ENCODE peak calls at places on chromosome 18, in four cellular contexts. F, I, A and V are unnamed samples.

GRCh38 chr18:32468147-32468845 is 2.4 kb downstream of the GAREM1 start:
- DNase-seq in F (no peak), I (no peak), A (no peak), V (no peak)

GRCh38 chr18:63783394-63783793 is 8.2 kb downstream of the SERPINB7 start:
- DNase-seq in A (no peak), I (no peak), F (no peak), V (no peak)

GRCh38 chr18:55582325-55582724 is 5.7 kb downstream of the TCF4 start:
- DNase-seq in A (no peak), F (no peak), I (no peak), V (no peak)

GRCh38 chr18:70333757-70334156 is 44.9 kb downstream of the SOCS6 start:
- DNase-seq in A (no peak), F (no peak), I (no peak), V (no peak)

GRCh38 chr18:48940854-48941531 is 9.8 kb downstream of the SMAD7 start:
- DNase-seq in I (no peak), F (peak; percentile 67), A (no peak), V (no peak)

GRCh38 chr18:32351014-32351413 is 119.7 kb downstream of the GAREM1 start:
- DNase-seq in I (no peak), A (no peak), F (no peak), V (no peak)

GRCh38 chr18:28183418-28184078 is 6.6 kb upstream of the CDH2 start:
- DNase-seq in I (no peak), A (no peak), F (no peak), V (no peak)

GRCh38 chr18:58218111-58218510 is 174.1 kb downstream of the NEDD4L start:
- DNase-seq in A (no peak), F (no peak), I (no peak), V (no peak)

GRCh38 chr18:74299746-74300145 is 8.0 kb upstream of the CYB5A start:
- DNase-seq in F (no peak), I (no peak), A (no peak), V (no peak)

GRCh38 chr18:36627616-36628015 is 201.2 kb downstream of the TPGS2 start:
- DNase-seq in F (no peak), I (no peak), A (no peak), V (no peak)
- H3K4me1 ChIP-seq in F (no peaks in the 10 kb centered on the region), I (peaks cover 41% of the 10 kb centered on the region), A (no peaks in the 10 kb centered on the region), V (peaks cover 15% of the 10 kb centered on the region)

GRCh38 chr18:79733135-79733609 is 53.6 kb downstream of the CTDP1 start:
- DNase-seq in I (no peak), A (peak; percentile 75), F (no peak), V (no peak)

GRCh38 chr18:79735071-79735980 is 55.7 kb downstream of the CTDP1 start:
- DNase-seq in F (no peak), I (no peak), A (peak; percentile 77), V (no peak)

GRCh38 chr18:79732721-79733025 is 53.1 kb downstream of the CTDP1 start:
- DNase-seq in A (no peak), I (no peak), F (no peak), V (no peak)

GRCh38 chr18:79736230-79736629 is 56.6 kb downstream of the CTDP1 start:
- DNase-seq in F (no peak), I (no peak), A (peak; percentile 78), V (no peak)

GRCh38 chr18:79733996-79734770 is 54.6 kb downstream of the CTDP1 start:
- DNase-seq in I (no peak), F (no peak), A (peak; percentile 75), V (no peak)
- H3K36me3 ChIP-seq in I (peaks cover 98% of the 10 kb centered on the region), F (peaks cover 13% of the 10 kb centered on the region), A (peaks cover 40% of the 10 kb centered on the region), V (peaks cover 77% of the 10 kb centered on the region)

GRCh38 chr18:3665780-3666525 is 216.0 kb downstream of the TGIF1 start:
- DNase-seq in A (no peak), I (peak; percentile 77), F (peak; percentile 88), V (peak; percentile 73)
- H3K4me3 ChIP-seq in A (peak overlapping the region; percentile 10), I (peak overlapping the region; percentile 40), F (no peak overlapping the region), V (peak overlapping the region; percentile 49)

GRCh38 chr18:8807502-8807833 is 102.1 kb downstream of the MTCL1 start:
- DNase-seq in I (no peak), A (no peak), F (no peak), V (no peak)
- H3K4me1 ChIP-seq in I (no peaks in the 10 kb centered on the region), A (no peaks in the 10 kb centered on the region), F (no peaks in the 10 kb centered on the region), V (no peaks in the 10 kb centered on the region)

DNA sequence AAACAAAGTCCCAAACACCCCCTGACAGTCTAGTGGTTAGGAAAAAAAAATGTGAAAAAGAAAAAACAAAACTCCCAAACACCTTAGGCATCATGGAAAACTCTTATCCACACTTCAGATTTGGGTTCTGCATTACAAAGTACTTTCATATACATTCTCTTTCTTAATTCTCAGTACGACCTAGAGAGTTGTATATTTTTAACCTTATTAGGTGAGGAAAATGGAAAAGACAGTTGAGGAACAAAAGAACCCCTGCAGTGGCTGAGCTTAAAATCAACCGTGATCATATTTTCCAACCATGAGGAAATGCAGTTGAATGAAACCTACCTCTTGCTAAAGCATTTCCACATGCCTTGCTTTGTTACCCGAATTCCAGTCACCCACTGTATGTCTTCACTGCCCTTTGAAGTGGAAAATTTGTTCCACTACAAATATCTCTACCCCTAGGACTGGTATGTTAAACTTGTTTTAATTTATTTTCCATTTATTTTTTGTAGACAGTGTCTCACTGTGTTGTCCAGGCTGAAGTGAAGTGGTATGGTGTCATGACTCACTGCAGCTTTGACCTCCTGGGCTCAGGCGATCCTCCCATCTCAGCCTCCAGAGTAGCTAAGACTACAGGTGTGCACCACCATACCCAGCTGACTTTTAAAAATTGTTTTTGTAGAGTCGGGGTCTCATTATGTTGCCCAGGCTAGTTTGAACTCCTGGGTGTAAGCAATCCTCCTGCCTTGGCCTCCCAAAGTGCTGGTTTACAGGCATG is 56.9 kb upstream of the LPIN2 start:
- DNase-seq in F (no peak), A (no peak), I (no peak), V (no peak)
- H3K36me3 ChIP-seq in F (no peaks in the 10 kb centered on the region), A (no peaks in the 10 kb centered on the region), I (peaks cover 6% of the 10 kb centered on the region), V (no peaks in the 10 kb centered on the region)

GRCh38 chr18:25798026-25798537 is 292.3 kb downstream of the SS18 start:
- DNase-seq in F (no peak), I (no peak), A (no peak), V (no peak)

GRCh38 chr18:25799221-25799620 is 291.2 kb downstream of the SS18 start:
- DNase-seq in A (no peak), F (no peak), I (no peak), V (no peak)

GRCh38 chr18:25795178-25795577 is 295.2 kb downstream of the SS18 start:
- DNase-seq in I (no peak), F (no peak), A (no peak), V (no peak)
- H3K4me3 ChIP-seq in I (no peak overlapping the region), F (no peak overlapping the region), A (no peak overlapping the region), V (no peak overlapping the region)

GRCh38 chr18:12699747-12700146 is 2.8 kb downstream of the CEP76 start:
- DNase-seq in A (no peak), F (no peak), I (no peak), V (no peak)

GRCh38 chr18:12701161-12701560 is 1.4 kb downstream of the CEP76 start:
- DNase-seq in I (no peak), A (no peak), F (no peak), V (no peak)

GRCh38 chr18:12703714-12704113 is 872 bp downstream of the PSMG2 start:
- DNase-seq in A (no peak), F (no peak), I (no peak), V (no peak)

GRCh38 chr18:12703096-12703567 is 290 bp downstream of the PSMG2 start:
- DNase-seq in I (no peak), F (no peak), A (no peak), V (no peak)

GRCh38 chr18:12702221-12703095 is at the start of the genes CEP76 and PSMG2:
- DNase-seq in F (peak; percentile 89), I (peak; percentile 94), A (peak; percentile 98), V (peak; percentile 98)
- H3K4me1 ChIP-seq in F (peaks cover 7% of the 10 kb centered on the region), I (peaks cover 27% of the 10 kb centered on the region), A (peaks cover 41% of the 10 kb centered on the region), V (peaks cover 28% of the 10 kb centered on the region)

DNA sequence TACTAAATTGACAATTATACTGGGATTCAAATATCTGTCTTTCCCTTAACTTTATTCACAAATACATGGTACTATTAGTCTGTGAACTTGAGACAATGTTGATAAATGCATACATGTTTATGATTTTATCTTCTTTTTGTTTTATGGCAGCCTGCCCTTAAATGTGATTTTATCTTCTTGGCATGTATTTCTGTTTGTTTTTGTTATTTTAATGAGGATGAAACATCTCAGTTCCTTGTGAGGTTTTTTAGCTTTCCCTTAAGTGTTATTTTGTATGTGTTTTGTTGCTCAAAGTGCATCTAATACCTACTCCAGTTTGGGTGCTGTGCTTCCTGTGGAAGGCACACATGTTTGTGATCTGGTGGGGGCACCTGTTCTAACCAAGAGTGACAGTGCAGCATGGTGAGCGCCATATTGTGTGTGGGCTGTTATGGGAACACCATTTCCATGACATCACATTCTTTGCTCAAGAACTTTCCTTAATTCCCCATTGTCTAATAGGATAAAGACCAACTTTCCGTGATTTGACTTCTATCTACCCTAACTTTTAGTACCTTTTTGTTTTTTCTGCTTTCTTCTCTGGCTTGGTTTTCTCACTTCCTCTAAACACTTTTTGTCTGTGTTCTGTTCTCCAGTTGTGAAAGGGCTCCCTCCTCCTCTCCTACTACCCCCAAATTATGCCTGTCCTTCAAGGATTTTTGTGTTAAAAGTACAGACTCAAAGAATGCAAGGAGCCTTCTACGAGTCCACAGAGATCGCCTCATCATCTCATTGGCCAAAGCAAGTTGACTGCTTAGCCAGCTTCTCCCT is 162.1 kb upstream of the TTC39C start:
- DNase-seq in I (no peak), A (no peak), F (no peak), V (no peak)
- H3K36me3 ChIP-seq in I (no peaks in the 10 kb centered on the region), A (no peaks in the 10 kb centered on the region), F (no peaks in the 10 kb centered on the region), V (no peaks in the 10 kb centered on the region)

GRCh38 chr18:66167829-66168463 is 417.1 kb downstream of the CDH7 start:
- DNase-seq in A (no peak), F (no peak), I (no peak), V (no peak)
- H3K4me3 ChIP-seq in A (no peak overlapping the region), F (no peak overlapping the region), I (no peak overlapping the region), V (no peak overlapping the region)